ENCODE peak calls at places on chromosomes 6 and 20, in six cellular contexts. K is stimulated activated CD4-positive, alpha-beta T cell treated with anti-CD3 and anti-CD28 coated beads, Interleukin-12 subunit alpha, Interleukin-12 subunit beta, amount 100 ng/mL, for 4 hours; N is brain pericyte; X is non-pigmented ciliary epithelial cell; C is activated CD4-positive, alpha-beta T cell treated with anti-CD3 and anti-CD28 coated beads, Interleukin-2, amount 10 ng/mL, durations not matched to agents 7 days and 5 days; B is activated effector memory CD4-positive, alpha-beta T cell treated with Interleukin-2 at 50 U/mL for 16 hours. Z is an unnamed sample.
A peak's percentile ranks its signal among the peaks of the same experiment; 100 is the strongest.

GRCh38 chr6:14372738-14373484 is 255.3 kb downstream of the CD83 start:
- DNase-seq in K (no peak), N (no peak), X (no peak), C (no peak), B (no peak), Z (no peak)

GRCh38 chr6:112511441-112511840 is 164.3 kb downstream of the RFPL4B start:
- DNase-seq in K (no peak), N (no peak), X (no peak), C (no peak), B (no peak), Z (no peak)

GRCh38 chr6:40947876-40948514 is 91.0 kb downstream of the UNC5CL start:
- DNase-seq in K (no peak), N (no peak), X (peak; percentile 49), C (no peak), B (no peak), Z (no peak)

GRCh38 chr6:132614554-132614953 is 9.5 kb downstream of the TAAR2 start:
- DNase-seq in K (no peak), N (no peak), X (no peak), C (no peak), B (no peak), Z (no peak)

GRCh38 chr20:41632896-41633295 is 14.7 kb upstream of the CHD6 start:
- DNase-seq in K (no peak), N (no peak), X (peak; percentile 55), C (no peak), B (no peak), Z (no peak)

GRCh38 chr20:48740269-48740603 is 87.6 kb downstream of the PREX1 start:
- DNase-seq in K (no peak), N (no peak), X (no peak), C (no peak), B (no peak), Z (no peak)

GRCh38 chr20:35947489-35947888 is 6.8 kb downstream of the SCAND1 start:
- DNase-seq in K (no peak), N (no peak), X (no peak), C (peak; percentile 41), B (no peak), Z (peak; percentile 23)

GRCh38 chr20:32995802-32996201 is 8.4 kb downstream of the SUN5 start:
- DNase-seq in K (no peak), N (no peak), X (no peak), C (no peak), B (no peak), Z (no peak)

GRCh38 chr6:142680308-142680707 is 264.7 kb downstream of the HIVEP2 start:
- DNase-seq in K (peak; percentile 24), N (no peak), X (no peak), C (no peak), B (no peak), Z (peak; percentile 35)

GRCh38 chr20:24560571-24561485 is 91.4 kb downstream of the SYNDIG1 start:
- DNase-seq in K (no peak), N (no peak), X (no peak), C (no peak), B (no peak), Z (no peak)

GRCh38 chr6:144936764-144937163 is 651.6 kb downstream of the UTRN start:
- DNase-seq in K (no peak), N (no peak), X (no peak), C (no peak), B (no peak), Z (no peak)

GRCh38 chr6:3032986-3033385 is 33.3 kb downstream of the NQO2 start:
- DNase-seq in K (no peak), N (no peak), X (no peak), C (no peak), B (no peak), Z (no peak)

GRCh38 chr20:56515657-56516381 is 8.7 kb upstream of the FAM209A start:
- DNase-seq in K (no peak), N (no peak), X (no peak), C (no peak), B (no peak), Z (no peak)

GRCh38 chr6:169029861-169030260 is 223.8 kb downstream of the THBS2 start:
- DNase-seq in K (no peak), N (no peak), X (no peak), C (no peak), B (no peak), Z (no peak)

GRCh38 chr20:44180814-44181213 is 6.2 kb downstream of the JPH2 start:
- DNase-seq in K (no peak), N (no peak), X (no peak), C (no peak), B (no peak), Z (no peak)

GRCh38 chr6:41073203-41073967 is 611 bp downstream of the NFYA start:
- DNase-seq in K (peak; percentile 74), N (no peak), X (no peak), C (peak; percentile 88), B (peak; percentile 72), Z (peak; percentile 80)

GRCh38 chr6:101303474-101303873 is 90.0 kb upstream of the GRIK2 start:
- DNase-seq in K (no peak), N (no peak), X (no peak), C (no peak), B (no peak), Z (no peak)

GRCh38 chr20:5480824-5481600 is 164.3 kb upstream of the PROKR2 start:
- DNase-seq in K (no peak), N (no peak), X (no peak), C (no peak), B (no peak), Z (no peak)

GRCh38 chr20:32648761-32649615 is 24.8 kb downstream of the C20orf203 start:
- DNase-seq in K (no peak), N (no peak), X (no peak), C (no peak), B (no peak), Z (no peak)

GRCh38 chr6:126820617-126821016 is 297.9 kb upstream of the RSPO3 start:
- DNase-seq in K (no peak), N (no peak), X (no peak), C (no peak), B (no peak), Z (no peak)

GRCh38 chr20:51496964-51497363 is 45.6 kb downstream of the NFATC2 start:
- DNase-seq in K (no peak), N (no peak), X (no peak), C (no peak), B (no peak), Z (no peak)

GRCh38 chr6:30612213-30612612 is 4.8 kb downstream of the PPP1R10 start:
- DNase-seq in K (no peak), N (no peak), X (no peak), C (no peak), B (no peak), Z (no peak)

GRCh38 chr6:77015350-77015749 is 447.9 kb downstream of the HTR1B start:
- DNase-seq in K (no peak), N (no peak), X (no peak), C (no peak), B (no peak), Z (no peak)

GRCh38 chr6:149210376-149210775 is 107.1 kb upstream of the TAB2 start:
- DNase-seq in K (no peak), N (no peak), X (no peak), C (peak; percentile 18), B (peak; percentile 15), Z (no peak)

GRCh38 chr20:63167026-63167917 is 48.7 kb downstream of the YTHDF1 start:
- DNase-seq in K (no peak), N (no peak), X (no peak), C (no peak), B (no peak), Z (no peak)

GRCh38 chr6:3510178-3510577 is 53.3 kb upstream of the SLC22A23 start:
- DNase-seq in K (no peak), N (no peak), X (no peak), C (no peak), B (no peak), Z (no peak)

GRCh38 chr6:80607814-80608391 is 501.4 kb downstream of the BCKDHB start:
- DNase-seq in K (no peak), N (peak; percentile 64), X (peak; percentile 91), C (no peak), B (no peak), Z (no peak)

GRCh38 chr6:31057426-31058003 is 47.2 kb downstream of the MUC22 start:
- DNase-seq in K (no peak), N (no peak), X (no peak), C (no peak), B (no peak), Z (no peak)

GRCh38 chr20:22757424-22758189 is 173.2 kb upstream of the FOXA2 start:
- DNase-seq in K (no peak), N (no peak), X (no peak), C (no peak), B (no peak), Z (no peak)

GRCh38 chr20:36225666-36226065 is 10.6 kb upstream of the AAR2 start:
- DNase-seq in K (no peak), N (no peak), X (no peak), C (no peak), B (no peak), Z (no peak)

Z was measured in activated CD8-positive, alpha-beta memory T cell treated with anti-CD3 and anti-CD28 coated beads, Interleukin-2, amount 50 U/mL, for 4 hours.